ENCODE peak calls at places on chromosomes 13 and 19, in seven cellular contexts. E, F, W, O, P, N and Q are unnamed samples. For H3K4me1, the result is how much of the 10 kb centered on the place peaks cover.

GRCh38 chr19:3801412-3802096 is 15.4 kb upstream of the MATK start:
- DNase-seq in N (peak), E (no peak), W (peak), P (peak), O (peak), F (no peak), Q (no peak)

GRCh38 chr13:100197591-100198365 is 108.9 kb downstream of the PCCA start:
- DNase-seq in W (no peak), P (peak), E (no peak), F (no peak), N (no peak), O (no peak), Q (no peak)

GRCh38 chr13:74641586-74641985 is 507.4 kb upstream of the KLF12 start:
- DNase-seq in P (no peak), O (no peak), W (no peak), F (peak), N (no peak), E (no peak), Q (no peak)

GRCh38 chr19:45069056-45069455 is 7.2 kb downstream of the ZNF296 start:
- DNase-seq in O (no peak), E (no peak), N (peak), F (no peak), P (peak), W (peak), Q (no peak)

GRCh38 chr13:110965038-110965754 is 50.3 kb upstream of the ANKRD10 start:
- DNase-seq in E (no peak), W (peak), O (no peak), P (peak), N (no peak), F (peak), Q (no peak)

GRCh38 chr19:45967246-45967645 is 6.4 kb downstream of the NOVA2 start:
- DNase-seq in E (no peak), F (no peak), P (no peak), W (no peak), O (no peak), N (no peak), Q (no peak)

GRCh38 chr19:20359933-20360720 is 193.1 kb downstream of the ZNF486 start:
- DNase-seq in W (no peak), E (no peak), N (peak), P (no peak), F (no peak), O (no peak), Q (no peak)

GRCh38 chr19:277581-278165 is 13.5 kb downstream of the PLPP2 start:
- DNase-seq in F (peak), E (no peak), P (no peak), O (no peak), W (peak), N (peak), Q (no peak)

GRCh38 chr19:5182811-5183210 is 157.8 kb downstream of the PTPRS start:
- DNase-seq in P (no peak), F (no peak), W (no peak), E (no peak), N (no peak), O (no peak), Q (no peak)

GRCh38 chr19:49686503-49687088 is 2.8 kb upstream of the ADM5 start:
- DNase-seq in N (no peak), W (no peak), P (no peak), E (no peak), F (no peak), O (no peak), Q (no peak)

GRCh38 chr19:11377237-11377636 is 2.8 kb downstream of the SWSAP1 start:
- DNase-seq in O (no peak), P (peak), N (no peak), F (peak), E (no peak), W (peak), Q (peak)

GRCh38 chr13:105773887-105774538 is 761.4 kb downstream of the EFNB2 start:
- DNase-seq in F (peak), P (no peak), N (peak), W (peak), E (no peak), O (no peak), Q (no peak)

GRCh38 chr13:31119966-31120733 is 41.6 kb downstream of the HSPH1 start:
- DNase-seq in O (no peak), P (no peak), E (no peak), N (no peak), W (peak), F (peak), Q (no peak)

GRCh38 chr13:94323746-94324408 is 155.6 kb downstream of the DCT start:
- DNase-seq in O (peak), F (no peak), N (no peak), E (peak), W (no peak), P (peak), Q (no peak)

GRCh38 chr19:48290341-48290922 is 20.6 kb downstream of the ZNF114 start:
- DNase-seq in N (peak), W (peak), F (peak), O (no peak), P (no peak), E (no peak), Q (peak)

GRCh38 chr13:84339456-84339855 is 457.2 kb upstream of the SLITRK1 start:
- DNase-seq in P (no peak), N (no peak), O (no peak), E (no peak), F (no peak), W (no peak), Q (no peak)

GRCh38 chr19:53553865-53554791 is 16.2 kb downstream of the ZNF331 start:
- DNase-seq in O (peak), E (peak), P (peak), N (no peak), W (peak), F (peak), Q (peak)

GRCh38 chr13:27020415-27020814 is 151.2 kb downstream of the USP12 start:
- DNase-seq in W (no peak), F (no peak), E (no peak), P (no peak), O (no peak), N (no peak), Q (no peak)

GRCh38 chr19:43692882-43693281 is 22.9 kb upstream of the PLAUR start:
- DNase-seq in W (no peak), N (no peak), P (no peak), O (no peak), E (no peak), F (no peak), Q (no peak)

GRCh38 chr19:281156-281853 is 9.9 kb downstream of the PLPP2 start:
- DNase-seq in W (no peak), O (no peak), N (peak), E (no peak), F (no peak), P (no peak), Q (peak)

GRCh38 chr13:32650705-32651311 is 64.6 kb downstream of the PDS5B start:
- DNase-seq in O (peak), F (peak), N (peak), P (peak), E (peak), W (peak), Q (no peak)

GRCh38 chr13:67069117-67069767 is 160.9 kb downstream of the PCDH9 start:
- DNase-seq in N (peak), E (no peak), O (no peak), P (no peak), F (peak), W (peak), Q (no peak)

GRCh38 chr13:44876782-44877324 is 112.4 kb downstream of the NUFIP1 start:
- DNase-seq in W (no peak), O (no peak), E (no peak), F (no peak), P (no peak), N (peak), Q (no peak)

GRCh38 chr19:3852614-3853254 is 16.1 kb downstream of the ZFR2 start:
- DNase-seq in F (peak), P (peak), O (no peak), N (no peak), W (peak), E (no peak), Q (no peak)

GRCh38 chr13:22592515-22592914 is 588.3 kb upstream of the SGCG start:
- DNase-seq in N (no peak), F (peak), P (no peak), E (no peak), O (no peak), W (no peak), Q (no peak)

GRCh38 chr19:49672131-49672919 is 4.7 kb upstream of the PRMT1 start:
- DNase-seq in O (peak), W (peak), P (peak), E (peak), F (peak), N (peak), Q (peak)

GRCh38 chr13:28583661-28584091 is 75.3 kb upstream of the POMP start:
- DNase-seq in F (no peak), N (no peak), O (no peak), W (peak), P (peak), E (no peak), Q (no peak)

GRCh38 chr13:44232729-44233128 is 140.9 kb upstream of the SERP2 start:
- DNase-seq in N (no peak), F (no peak), E (no peak), O (no peak), W (no peak), P (no peak), Q (no peak)

GRCh38 chr13:84137292-84137691 is 255.0 kb upstream of the SLITRK1 start:
- DNase-seq in P (peak), F (no peak), E (peak), W (peak), N (no peak), O (peak), Q (no peak)

GRCh38 chr19:41398603-41399002 is 985 bp downstream of the BCKDHA start:
- DNase-seq in P (no peak), N (no peak), E (no peak), F (no peak), O (no peak), W (no peak), Q (no peak)

GRCh38 chr13:28636677-28637317 is 22.1 kb upstream of the POMP start:
- DNase-seq in F (peak), P (peak), E (no peak), W (peak), N (peak), O (peak), Q (no peak)

GRCh38 chr13:75145926-75146325 is 336.0 kb downstream of the TBC1D4 start:
- DNase-seq in O (no peak), E (no peak), P (no peak), W (peak), F (peak), N (no peak), Q (no peak)

GRCh38 chr13:43785681-43786471 is 896 bp downstream of the ENOX1 start:
- DNase-seq in W (peak), E (no peak), P (peak), F (peak), N (peak), O (no peak), Q (peak)

GRCh38 chr13:73505487-73505886 is 446.7 kb downstream of the KLF5 start:
- DNase-seq in W (peak), F (no peak), N (no peak), P (no peak), O (no peak), E (no peak), Q (no peak)

GRCh38 chr19:33823341-33823740 is 26.7 kb downstream of the KCTD15 start:
- DNase-seq in W (no peak), E (no peak), O (no peak), F (no peak), P (no peak), N (no peak), Q (no peak)

GRCh38 chr13:38366954-38367645 is 17.4 kb downstream of the UFM1 start:
- DNase-seq in W (peak), E (no peak), N (no peak), F (peak), O (no peak), P (no peak), Q (no peak)

GRCh38 chr19:48274173-48274572 is 4.3 kb downstream of the ZNF114 start:
- DNase-seq in N (no peak), W (no peak), F (peak), O (no peak), E (no peak), P (no peak), Q (no peak)

GRCh38 chr13:110274687-110275086 is 32.3 kb downstream of the COL4A1 start:
- DNase-seq in N (peak), W (no peak), O (no peak), E (no peak), P (no peak), F (no peak), Q (no peak)

GRCh38 chr13:30580852-30581502 is 36.7 kb upstream of the USPL1 start:
- DNase-seq in F (no peak), E (no peak), W (no peak), N (no peak), P (no peak), O (no peak), Q (no peak)

DNA sequence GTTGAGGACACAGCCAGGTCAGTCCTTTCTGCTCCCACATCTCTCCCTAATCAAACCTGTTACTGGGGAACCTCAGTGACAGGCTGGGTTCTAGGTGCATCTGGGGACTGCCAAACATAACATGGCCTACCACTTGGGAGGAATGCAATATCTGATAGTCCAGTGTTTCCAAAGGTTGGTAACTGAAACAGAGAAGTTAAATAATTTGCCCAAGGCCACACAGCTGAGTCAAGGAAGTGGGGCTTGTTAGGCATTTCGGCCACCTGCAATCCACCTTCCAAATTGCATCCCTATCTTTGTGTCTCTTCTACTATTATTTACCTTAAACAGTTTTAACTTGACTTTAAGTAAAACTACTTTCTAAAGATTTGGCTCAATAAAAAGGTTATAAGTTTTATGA is 731.3 kb downstream of the UQCRFS1 start:
- DNase-seq in F (no peak), N (no peak), P (no peak), O (no peak), W (no peak), E (no peak), Q (no peak)
- H3K27ac ChIP-seq in F (no peak), N (no peak), P (peak), O (no peak), W (no peak), E (no peak), Q (no peak)

DNA sequence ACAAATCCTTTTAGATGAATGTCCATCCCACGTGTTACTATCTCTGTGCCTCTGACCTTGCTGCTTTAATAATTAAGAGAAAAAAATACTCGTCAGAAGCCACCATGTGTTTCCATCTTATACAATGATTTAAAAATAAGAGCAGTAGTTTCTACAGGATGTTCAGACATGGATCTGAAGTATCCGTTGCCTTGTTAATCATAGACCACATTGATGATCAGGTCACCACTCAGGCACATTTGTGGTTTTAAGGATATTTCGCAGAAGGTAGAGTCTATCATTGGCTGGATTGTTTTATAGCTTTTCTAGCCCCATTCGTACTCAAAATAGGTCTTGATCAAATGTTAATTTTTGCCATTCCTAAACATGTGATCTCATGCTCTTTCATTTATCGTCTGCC is 710.0 kb upstream of the ARGLU1 start:
- DNase-seq in F (no peak), P (no peak), E (no peak), O (no peak), W (no peak), N (no peak), Q (no peak)
- H3K4me1 ChIP-seq in F (under half), P (under half), E (under half), O (under half), W (under half), N (under half), Q (under half)

GRCh38 chr13:112727581-112727980 is 37.7 kb downstream of the ATP11A start:
- DNase-seq in O (no peak), W (no peak), E (no peak), F (no peak), P (no peak), N (no peak), Q (no peak)

GRCh38 chr13:112725346-112726017 is 35.6 kb downstream of the ATP11A start:
- DNase-seq in N (no peak), E (no peak), P (no peak), F (no peak), O (no peak), W (no peak), Q (no peak)

GRCh38 chr13:112724788-112725345 is 35.0 kb downstream of the ATP11A start:
- DNase-seq in F (no peak), N (no peak), E (no peak), O (no peak), P (no peak), W (no peak), Q (no peak)

GRCh38 chr13:112728375-112729126 is 38.7 kb downstream of the ATP11A start:
- DNase-seq in P (no peak), W (no peak), E (no peak), F (no peak), O (no peak), N (no peak), Q (no peak)

DNA sequence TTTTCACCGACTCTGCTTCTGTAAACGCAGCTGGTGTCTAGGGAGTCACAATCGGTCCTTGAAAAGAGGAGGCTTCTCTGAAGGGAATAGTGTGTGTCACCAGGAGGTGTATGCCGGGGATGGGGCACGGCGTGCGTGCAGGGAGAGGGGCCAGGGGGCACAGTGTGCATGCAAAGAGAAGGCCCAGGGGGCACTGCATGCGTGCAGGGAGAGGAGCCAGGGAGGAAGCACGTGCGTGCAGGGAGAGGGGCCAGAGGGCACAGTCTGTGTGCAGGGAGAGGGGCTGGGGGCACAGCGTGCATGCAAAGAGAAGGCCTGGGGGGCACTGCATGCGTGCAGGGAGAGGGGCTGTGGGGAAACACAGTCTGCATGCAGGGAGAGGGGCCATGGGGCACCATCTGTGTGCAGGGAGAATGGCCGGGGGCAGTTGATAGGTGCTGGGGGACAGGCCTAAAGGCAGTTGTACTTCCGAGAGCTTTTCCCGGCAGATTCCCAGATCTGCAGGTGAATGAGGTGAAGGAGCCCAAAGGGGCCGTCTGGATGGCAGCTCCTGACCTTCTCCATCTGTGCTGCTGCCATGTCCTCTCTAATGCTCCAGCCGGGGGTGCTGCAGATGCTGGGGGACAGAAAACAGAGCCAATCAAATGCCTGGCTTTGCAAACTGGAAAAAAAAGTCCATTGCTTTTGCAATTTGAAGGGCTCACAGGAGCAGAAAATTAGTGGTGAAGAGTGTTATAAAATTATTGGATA is 36.4 kb downstream of the ATP11A start:
- DNase-seq in W (no peak), F (no peak), E (no peak), O (no peak), N (no peak), P (no peak), Q (no peak)
- H3K27ac ChIP-seq in W (peak), F (no peak), E (no peak), O (no peak), N (no peak), P (no peak), Q (no peak)

DNA sequence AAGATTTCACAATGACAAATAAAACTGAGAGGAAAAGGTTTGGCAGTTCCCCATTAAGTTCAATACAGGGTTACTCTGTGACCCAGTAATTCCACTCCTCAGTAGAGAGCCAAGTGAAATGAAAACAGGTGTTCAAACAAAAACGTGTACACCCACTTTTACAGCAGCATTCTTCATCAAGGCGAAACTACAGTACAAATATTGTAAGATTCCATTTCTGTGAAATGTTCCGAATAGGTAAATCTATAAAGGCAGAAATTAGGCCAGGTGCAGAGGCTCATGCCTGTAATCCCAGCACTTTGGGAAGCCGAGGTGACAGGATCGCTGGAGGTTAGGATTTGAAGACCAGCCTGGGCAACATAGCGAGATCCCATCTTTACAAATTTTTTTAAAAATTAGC is 8.9 kb upstream of the GDF15 start:
- DNase-seq in P (peak), E (no peak), N (no peak), W (no peak), O (no peak), F (no peak), Q (no peak)
- H3K4me1 ChIP-seq in P (under half), E (under half), N (under half), W (under half), O (under half), F (under half), Q (under half)

DNA sequence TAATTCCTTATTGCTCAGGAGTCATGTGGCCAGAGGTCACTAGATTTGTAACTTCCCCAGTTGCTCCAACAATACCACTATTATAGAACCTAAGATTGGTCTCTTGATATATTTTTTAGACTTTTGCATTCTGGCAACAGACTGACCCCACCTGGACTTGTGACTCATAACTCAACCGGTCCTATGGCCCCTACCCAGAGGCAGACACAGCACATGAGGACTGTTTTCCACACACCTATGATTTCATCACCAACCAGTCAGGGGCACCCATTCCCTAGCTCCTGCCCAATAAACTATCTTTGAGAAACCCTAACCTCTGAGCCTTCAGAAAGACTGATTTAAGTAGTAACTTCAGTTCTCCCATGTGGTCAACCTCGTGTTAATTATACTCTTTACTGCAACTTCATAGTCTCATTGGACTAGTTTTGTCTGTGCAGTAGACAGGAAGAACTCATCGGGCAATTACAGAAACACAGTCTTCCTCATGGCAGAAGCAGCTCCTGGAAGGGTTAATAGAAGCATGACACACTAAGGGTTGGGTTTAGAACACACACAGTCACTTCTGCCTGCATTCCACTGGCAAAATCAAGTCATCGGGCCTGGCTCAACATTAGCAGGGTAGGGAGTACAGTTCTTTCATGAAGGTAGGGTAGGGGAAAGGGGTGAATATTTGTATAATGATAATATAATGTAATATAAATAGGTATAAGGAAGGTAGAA is 251.8 kb downstream of the UQCRFS1 start:
- DNase-seq in E (no peak), W (peak), N (no peak), F (peak), O (no peak), P (no peak), Q (no peak)
- H3K27ac ChIP-seq in E (no peak), W (no peak), N (no peak), F (peak), O (no peak), P (no peak), Q (peak)